ENCODE peak calls at places on chromosomes 13 and 19, in nine cellular contexts. F is uterus, I is mucosa of descending colon, H is activated B cell treated with CpG ODN at 0.5 μM for 24 hours, Y is endothelial cell of umbilical vein, U is AG09309, P is mesothelial cell of epicardium, Z is right atrium auricular region, M is BE2C. C is an unnamed sample.

GRCh38 chr19:12527034-12527836 is 24.0 kb downstream of the ZNF564 start:
- DNase-seq in F (no peak), I (no peak), H (no peak), Y (peak; percentile 26), U (no peak), P (no peak), Z (no peak), M (no peak), C (no peak)

GRCh38 chr13:41028051-41028450 is 8.9 kb upstream of the ELF1 start:
- DNase-seq in F (no peak), I (no peak), H (no peak), Y (no peak), U (no peak), P (no peak), Z (no peak), M (no peak), C (no peak)

GRCh38 chr13:64925284-64925683 is 2304.9 kb downstream of the PCDH9 start:
- DNase-seq in F (no peak), I (no peak), H (no peak), Y (no peak), U (no peak), P (no peak), Z (no peak), M (no peak), C (peak; percentile 51)

GRCh38 chr13:98384739-98385138 is 192.2 kb downstream of the STK24 start:
- DNase-seq in F (no peak), I (no peak), H (no peak), Y (no peak), U (peak; percentile 65), P (no peak), Z (no peak), M (no peak), C (no peak)

GRCh38 chr13:52371736-52372247 is 34.2 kb downstream of the THSD1 start:
- DNase-seq in F (no peak), I (no peak), H (no peak), Y (peak; percentile 76), U (no peak), P (no peak), Z (no peak), M (peak; percentile 9), C (no peak)

GRCh38 chr13:29791508-29791907 is 58.9 kb downstream of the UBL3 start:
- DNase-seq in F (no peak), I (no peak), H (no peak), Y (no peak), U (no peak), P (no peak), Z (no peak), M (no peak), C (no peak)

GRCh38 chr13:79679334-79679733 is 198.4 kb downstream of the NDFIP2 start:
- DNase-seq in F (peak; percentile 56), I (no peak), H (no peak), Y (peak; percentile 83), U (peak; percentile 28), P (no peak), Z (peak; percentile 85), M (peak; percentile 88), C (peak; percentile 51)

GRCh38 chr13:21137696-21138095 is 38.7 kb downstream of the SKA3 start:
- DNase-seq in F (no peak), I (no peak), H (no peak), Y (no peak), U (no peak), P (no peak), Z (no peak), M (no peak), C (no peak)

GRCh38 chr13:44362394-44363040 is 11.1 kb upstream of the SERP2 start:
- DNase-seq in F (no peak), I (no peak), H (no peak), Y (peak; percentile 53), U (no peak), P (no peak), Z (no peak), M (no peak), C (no peak)

GRCh38 chr13:50080158-50080855 is 65.1 kb downstream of the KCNRG start:
- DNase-seq in F (no peak), I (no peak), H (peak; percentile 29), Y (peak; percentile 63), U (no peak), P (no peak), Z (no peak), M (peak; percentile 32), C (no peak)

GRCh38 chr13:50082426-50083283 is 67.4 kb downstream of the KCNRG start:
- DNase-seq in F (peak; percentile 58), I (peak; percentile 91), H (peak; percentile 63), Y (peak; percentile 83), U (peak; percentile 18), P (peak; percentile 53), Z (no peak), M (peak; percentile 82), C (peak; percentile 77)

GRCh38 chr13:50080856-50081105 is 65.5 kb downstream of the KCNRG start:
- DNase-seq in F (no peak), I (no peak), H (no peak), Y (peak; percentile 59), U (no peak), P (no peak), Z (no peak), M (no peak), C (no peak)

GRCh38 chr13:50081899-50082425 is 66.7 kb downstream of the KCNRG start:
- DNase-seq in F (peak; percentile 98), I (peak; percentile 99), H (peak; percentile 95), Y (peak; percentile 100), U (peak; percentile 95), P (peak; percentile 96), Z (peak; percentile 98), M (peak; percentile 99), C (peak; percentile 98)

DNA sequence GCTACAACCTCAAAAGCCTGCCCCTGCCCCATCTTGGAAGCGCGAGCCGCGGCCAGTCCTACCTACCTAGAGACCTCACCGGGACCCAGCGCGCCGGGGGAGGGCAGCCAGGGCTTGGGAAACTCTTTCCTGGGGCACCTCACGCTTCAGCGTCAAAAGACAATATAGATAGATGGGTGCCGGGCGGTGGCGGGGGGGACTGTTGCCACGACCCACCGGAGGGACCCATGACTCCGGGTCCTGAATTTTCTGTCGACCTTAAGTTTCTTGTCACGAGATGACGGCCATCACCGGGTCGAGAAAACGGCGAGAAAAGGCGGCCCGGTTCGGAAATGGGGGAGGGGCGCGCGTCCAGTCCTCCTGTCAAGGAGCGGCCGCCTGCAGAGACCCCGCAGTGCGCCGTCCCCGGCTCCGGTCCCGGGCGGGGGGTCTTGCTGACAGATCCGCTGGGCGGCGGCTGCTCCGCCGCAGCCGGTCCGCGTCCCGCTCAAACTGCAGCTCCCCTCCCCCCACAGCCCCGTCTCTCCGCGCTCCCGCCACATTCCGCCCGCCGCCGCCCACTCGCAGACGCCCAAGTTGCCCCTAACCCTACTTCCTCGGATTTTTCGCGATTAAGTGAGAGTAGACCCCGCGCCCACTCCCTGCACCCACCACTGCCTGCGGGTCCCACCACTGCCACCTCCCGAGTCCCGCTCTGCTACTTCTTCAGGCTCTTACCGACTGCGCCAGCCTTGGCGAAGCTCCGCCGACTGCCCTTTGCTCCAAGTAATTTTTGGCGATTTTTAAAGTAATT is 66.1 kb downstream of the KCNRG start:
- DNase-seq in F (peak; percentile 36), I (peak; percentile 81), H (peak; percentile 55), Y (peak; percentile 53), U (no peak), P (peak; percentile 48), Z (no peak), M (peak; percentile 71), C (peak; percentile 48)
- TF ChIP-seq CTCF in F (no peak), I (no peak), H (no peak), Y (peak; percentile 9), U (no peak), P (no peak), Z (no peak), M (peak; percentile 34), C (peak; percentile 34)

GRCh38 chr19:16436780-16437179 is 35.0 kb downstream of the EPS15L1 start:
- DNase-seq in F (no peak), I (no peak), H (no peak), Y (no peak), U (no peak), P (no peak), Z (no peak), M (no peak), C (no peak)
- TF ChIP-seq CTCF in F (no peak), I (no peak), H (no peak), Y (no peak), U (no peak), P (no peak), Z (no peak), M (no peak), C (no peak)

DNA sequence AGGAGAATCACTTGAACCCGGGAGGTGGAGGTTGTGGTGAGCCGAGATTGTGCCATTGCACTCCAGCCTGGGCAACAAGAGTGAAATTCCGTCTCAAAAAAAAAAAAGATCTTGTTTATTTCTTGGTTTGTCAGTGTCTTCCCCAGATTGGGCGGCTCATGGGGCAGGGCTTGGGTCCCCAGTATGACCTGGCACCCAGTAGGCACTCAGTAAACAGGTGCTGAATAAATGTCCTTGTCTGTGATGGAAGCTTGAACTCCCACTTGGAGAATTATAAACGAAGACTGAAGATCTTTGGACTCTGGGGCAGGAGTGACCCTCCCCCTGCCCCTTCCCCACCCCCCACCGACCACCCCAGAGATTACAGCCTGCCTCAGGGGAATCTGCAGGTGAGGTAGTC is 9.9 kb upstream of the FUT5 start:
- DNase-seq in F (no peak), I (no peak), H (no peak), Y (no peak), U (no peak), P (no peak), Z (no peak), M (no peak), C (no peak)
- TF ChIP-seq CTCF in F (no peak), I (no peak), H (no peak), Y (no peak), U (no peak), P (no peak), Z (no peak), M (no peak), C (no peak)

GRCh38 chr13:74574964-74575728 is 440.9 kb upstream of the KLF12 start:
- DNase-seq in F (no peak), I (no peak), H (no peak), Y (no peak), U (no peak), P (no peak), Z (no peak), M (no peak), C (no peak)

GRCh38 chr13:74570834-74571233 is 436.6 kb upstream of the KLF12 start:
- DNase-seq in F (no peak), I (no peak), H (no peak), Y (no peak), U (peak; percentile 23), P (no peak), Z (no peak), M (no peak), C (no peak)

GRCh38 chr13:74575729-74576125 is 441.5 kb upstream of the KLF12 start:
- DNase-seq in F (peak; percentile 51), I (peak; percentile 58), H (no peak), Y (peak; percentile 62), U (no peak), P (peak; percentile 43), Z (peak; percentile 88), M (peak; percentile 95), C (peak; percentile 38)

GRCh38 chr13:74571811-74572210 is 437.6 kb upstream of the KLF12 start:
- DNase-seq in F (no peak), I (no peak), H (no peak), Y (no peak), U (no peak), P (no peak), Z (no peak), M (no peak), C (no peak)

DNA sequence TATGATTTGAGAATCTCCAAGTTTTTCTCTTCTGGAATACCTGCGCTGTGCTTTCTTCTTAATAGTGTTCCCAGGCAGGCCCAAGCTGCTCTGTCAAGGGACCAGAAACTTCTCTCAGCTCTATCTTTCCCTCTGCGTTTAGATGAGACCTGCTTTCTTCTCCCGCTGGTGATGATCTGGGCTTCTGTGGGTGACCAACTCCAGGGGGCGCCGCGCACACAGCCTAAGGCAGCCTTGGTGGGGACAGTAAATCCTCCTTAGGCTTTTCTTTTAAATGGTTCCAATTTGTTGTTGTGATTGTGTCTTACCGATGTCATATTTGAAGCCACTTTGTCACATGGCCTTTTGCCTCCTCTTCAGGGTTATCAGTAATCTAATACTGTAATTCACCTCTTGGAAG is 439.4 kb upstream of the KLF12 start:
- DNase-seq in F (no peak), I (no peak), H (no peak), Y (no peak), U (no peak), P (no peak), Z (no peak), M (peak; percentile 43), C (no peak)
- TF ChIP-seq CTCF in F (no peak), I (no peak), H (no peak), Y (peak; percentile 28), U (peak; percentile 12), P (no peak), Z (peak; percentile 39), M (peak; percentile 56), C (peak; percentile 26)